ENCODE peak calls at places on chromosomes 16 and 17, in eight cellular contexts. B is heart left ventricle, G is A549, E is sigmoid colon, T is uterus, L is spleen, O is body of pancreas, U is Peyer's patch. Z is an unnamed sample. For H3K4me1, the result is how much of the 10 kb centered on the place peaks cover.

GRCh38 chr17:41212524-41213169 is 13.8 kb upstream of the KRTAP9-2 start:
- DNase-seq in B (no peak), L (no peak), O (no peak), E (no peak), U (no peak), T (no peak), G (peak), Z (no peak)

GRCh38 chr17:1577657-1578428 is 15.3 kb upstream of the PITPNA start:
- DNase-seq in T (no peak), U (no peak), B (no peak), G (no peak), L (peak), O (no peak), E (no peak), Z (peak)

GRCh38 chr17:79808763-79809529 is 12.1 kb upstream of the CBX8 start:
- DNase-seq in E (no peak), O (peak), G (peak), T (no peak), U (peak), L (no peak), B (no peak), Z (no peak)

GRCh38 chr17:33016920-33017319 is 25.3 kb downstream of the SPACA3 start:
- DNase-seq in O (no peak), G (no peak), E (no peak), U (peak), T (no peak), L (no peak), B (no peak), Z (no peak)

GRCh38 chr17:55722742-55723487 is at the start of gene TMEM100:
- DNase-seq in L (no peak), U (no peak), E (peak), T (peak), G (no peak), B (no peak), O (no peak), Z (peak)

GRCh38 chr17:42608692-42609181 is 437 bp downstream of the RETREG3 start:
- DNase-seq in O (no peak), E (no peak), L (no peak), G (no peak), B (no peak), U (peak), T (no peak), Z (no peak)

GRCh38 chr17:65190467-65191095 is 53.4 kb downstream of the RGS9 start:
- DNase-seq in G (no peak), T (no peak), U (no peak), O (no peak), E (no peak), L (no peak), B (no peak), Z (no peak)

GRCh38 chr16:51834131-51834530 is 683.1 kb upstream of the SALL1 start:
- DNase-seq in T (no peak), O (no peak), B (no peak), L (no peak), E (no peak), G (no peak), U (no peak), Z (no peak)

GRCh38 chr16:4561565-4561964 is 5.4 kb downstream of the C16orf96 start:
- DNase-seq in B (no peak), L (no peak), E (no peak), O (no peak), T (no peak), G (no peak), U (no peak), Z (no peak)

GRCh38 chr16:1011316-1012082 is 29.9 kb downstream of the SOX8 start:
- DNase-seq in B (no peak), T (no peak), E (no peak), L (no peak), G (no peak), U (no peak), O (no peak), Z (no peak)

GRCh38 chr17:17826340-17826708 is 10.5 kb downstream of the SREBF1 start:
- DNase-seq in E (no peak), U (no peak), T (no peak), B (no peak), O (no peak), G (no peak), L (no peak), Z (no peak)

GRCh38 chr16:52976539-52977167 is 76.0 kb downstream of the CHD9NB start:
- DNase-seq in L (no peak), O (no peak), B (no peak), E (no peak), U (no peak), T (no peak), G (peak), Z (no peak)

GRCh38 chr17:16419074-16419928 is 3.9 kb downstream of the TRPV2 start:
- DNase-seq in L (no peak), U (no peak), B (no peak), G (peak), E (peak), O (no peak), T (no peak), Z (no peak)

DNA sequence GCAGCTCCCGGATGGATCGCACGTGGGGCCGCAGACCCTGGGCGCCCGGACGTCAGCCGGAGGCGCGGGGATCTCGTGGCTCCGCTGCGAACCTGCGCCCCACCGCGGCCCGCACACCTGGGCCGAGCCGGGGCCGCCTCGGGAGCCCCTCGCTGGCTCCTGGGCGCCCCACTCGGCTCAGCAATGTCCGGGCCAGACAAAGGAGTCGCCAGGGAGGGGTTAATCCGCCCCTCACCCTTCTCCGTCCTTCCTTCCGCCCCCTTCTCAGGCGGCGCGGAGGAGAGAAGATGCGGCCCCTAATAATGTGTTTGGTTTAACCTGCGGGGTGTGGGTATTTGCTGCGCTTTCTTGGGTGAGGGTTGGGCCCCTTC is 47.6 kb upstream of the SLC38A10 start:
- DNase-seq in G (no peak), L (peak), U (peak), E (peak), B (no peak), T (no peak), O (peak), Z (peak)
- H3K27ac ChIP-seq in G (peak), L (peak), U (peak), E (peak), B (peak), T (peak), O (peak), Z (peak)

GRCh38 chr16:30533146-30533522 is 1.5 kb downstream of the ZNF747 start:
- DNase-seq in T (no peak), B (peak), E (no peak), U (no peak), G (no peak), O (peak), L (no peak), Z (peak)

GRCh38 chr16:30535106-30535776 is 583 bp upstream of the ZNF747 start:
- DNase-seq in E (no peak), O (no peak), T (no peak), B (no peak), G (no peak), L (no peak), U (no peak), Z (peak)

GRCh38 chr16:30533748-30534367 is 800 bp downstream of the ZNF747 start:
- DNase-seq in O (no peak), B (peak), L (peak), G (no peak), E (no peak), T (no peak), U (no peak), Z (no peak)

GRCh38 chr16:30535777-30536190 is 1.1 kb upstream of the ZNF747 start:
- DNase-seq in E (peak), T (peak), U (peak), O (peak), G (no peak), L (peak), B (peak), Z (peak)

DNA sequence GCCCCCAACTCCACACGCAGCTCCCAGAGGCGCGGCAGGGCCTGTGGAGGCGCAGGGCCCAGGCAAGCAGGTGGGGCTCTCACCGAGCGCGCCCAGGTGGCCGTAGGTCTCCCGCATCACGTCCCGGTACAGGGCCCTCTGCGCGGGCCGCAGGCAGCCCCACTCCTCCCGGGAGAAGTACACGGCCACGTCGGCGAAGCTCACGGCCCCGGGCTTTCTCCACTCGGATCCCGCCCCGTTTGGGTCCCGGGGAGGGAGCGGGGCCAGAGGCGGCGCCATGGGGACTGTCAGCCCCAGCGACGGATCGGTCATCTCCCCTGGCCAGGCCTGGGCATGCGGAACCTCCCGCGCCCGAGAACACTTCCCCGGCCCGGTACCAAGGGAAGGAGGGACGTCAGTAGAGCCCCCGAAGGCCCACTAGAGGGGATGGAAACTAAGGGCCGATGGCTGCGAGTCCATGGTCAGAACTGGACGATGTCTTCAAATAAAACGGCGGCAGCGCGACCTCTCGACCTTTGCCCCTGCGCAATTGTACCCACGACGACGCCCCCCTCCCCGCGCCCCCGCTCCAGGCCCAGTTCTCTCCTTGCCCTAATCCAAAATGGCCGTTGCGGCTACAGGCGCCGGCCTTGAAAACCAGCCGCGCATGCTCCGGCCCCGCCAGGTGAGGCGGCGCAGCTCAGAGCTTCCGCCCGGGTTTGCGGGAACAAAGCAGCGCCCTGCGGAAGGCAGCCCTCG is at the start of gene ZNF747:
- DNase-seq in E (peak), G (peak), O (peak), T (peak), U (peak), B (peak), L (peak), Z (peak)
- TF ChIP-seq POLR2A in E (peak), G (peak), O (peak), T (peak), U (peak), B (no peak), L (peak), Z (peak)

DNA sequence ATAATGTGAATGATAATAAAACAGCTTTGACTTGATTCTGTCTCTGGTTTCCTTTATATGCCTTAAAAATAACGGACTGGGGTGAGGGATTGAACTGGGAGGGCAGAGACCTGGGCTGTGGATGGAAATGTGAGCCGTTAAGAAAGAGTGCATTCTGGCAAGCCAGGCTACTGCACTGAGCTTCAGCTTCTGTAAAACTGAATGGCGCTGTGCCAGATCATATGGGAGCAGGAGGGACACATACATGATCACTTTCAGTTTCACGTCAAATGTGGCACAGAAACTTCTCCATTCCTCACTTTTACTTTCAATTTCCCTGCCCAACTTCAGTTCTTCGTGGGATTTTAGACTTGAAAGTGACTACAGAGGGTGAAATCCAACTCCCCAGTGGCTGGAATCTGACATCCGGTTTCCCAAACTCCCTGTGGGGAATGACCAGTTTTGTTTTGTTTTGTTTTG is 1.1 kb downstream of the MT2A start:
- DNase-seq in G (peak), E (peak), B (no peak), T (no peak), L (peak), O (peak), U (peak), Z (peak)
- H3K4me1 ChIP-seq in G (half or more), E (under half), B (half or more), T (under half), L (under half), O (under half), U (under half), Z (half or more)

GRCh38 chr16:66621973-66622372 is 17.5 kb downstream of the CMTM3 start:
- DNase-seq in G (no peak), B (no peak), O (no peak), E (no peak), U (no peak), T (no peak), L (peak), Z (no peak)

GRCh38 chr16:66619036-66619435 is 14.5 kb downstream of the CMTM3 start:
- DNase-seq in E (no peak), O (no peak), T (no peak), L (no peak), B (no peak), G (no peak), U (no peak), Z (no peak)

GRCh38 chr16:66618588-66618987 is 14.1 kb downstream of the CMTM3 start:
- DNase-seq in U (no peak), O (no peak), G (no peak), T (no peak), E (no peak), B (no peak), L (peak), Z (peak)

GRCh38 chr16:66619534-66620418 is 15.3 kb downstream of the CMTM3 start:
- DNase-seq in O (no peak), U (no peak), T (no peak), L (peak), E (no peak), B (no peak), G (no peak), Z (no peak)

GRCh38 chr16:66620419-66620775 is 15.9 kb downstream of the CMTM3 start:
- DNase-seq in G (no peak), B (no peak), O (no peak), E (no peak), L (no peak), T (no peak), U (no peak), Z (no peak)
- H3K27ac ChIP-seq in G (no peak), B (no peak), O (no peak), E (no peak), L (no peak), T (no peak), U (no peak), Z (peak)

Z was measured in gastrocnemius medialis.